ENCODE peak calls at places on chromosomes 13 and 19, in ten cellular contexts. G is fibroblast of pulmonary artery, R is AG09319, H is fibroblast of mammary gland, W is natural killer cell, F is epithelial cell of esophagus, K is astrocyte of the cerebellum, E is psoas muscle, Q is lung, P is chondrocyte. I is an unnamed sample.

GRCh38 chr13:58926858-58927257 is 1236.9 kb downstream of the DIAPH3 start:
- DNase-seq in F (no peak), H (no peak), P (no peak), W (no peak), E (no peak), K (no peak), R (no peak), G (no peak), Q (no peak), I (no peak)

GRCh38 chr13:61727714-61728275 is 312.1 kb upstream of the PCDH20 start:
- DNase-seq in P (no peak), K (peak), H (peak), E (no peak), Q (no peak), G (peak), W (no peak), R (no peak), F (peak), I (no peak)

GRCh38 chr13:113927661-113928581 is 46.0 kb downstream of the C13orf46 start:
- DNase-seq in P (peak), G (peak), Q (no peak), H (peak), F (peak), E (peak), W (peak), K (peak), R (peak), I (no peak)

GRCh38 chr13:99731747-99732146 is 230.5 kb downstream of the TM9SF2 start:
- DNase-seq in E (no peak), P (no peak), Q (no peak), R (no peak), W (no peak), F (no peak), K (no peak), H (no peak), G (no peak), I (no peak)

GRCh38 chr19:43694553-43694952 is 21.3 kb upstream of the IRGC start:
- DNase-seq in K (no peak), G (no peak), H (no peak), Q (no peak), W (no peak), E (no peak), F (no peak), R (no peak), P (no peak), I (no peak)

GRCh38 chr19:40266111-40266510 is 19.0 kb downstream of the AKT2 start:
- DNase-seq in H (no peak), K (no peak), F (no peak), W (no peak), G (no peak), P (no peak), E (peak), Q (no peak), R (no peak), I (no peak)

GRCh38 chr19:40594657-40595077 is 6.5 kb upstream of the LTBP4 start:
- DNase-seq in H (peak), G (no peak), Q (no peak), K (no peak), F (peak), E (no peak), R (no peak), W (no peak), P (no peak), I (no peak)

GRCh38 chr13:36555151-36555986 is 118.5 kb upstream of the SERTM1 start:
- DNase-seq in G (no peak), P (no peak), H (no peak), W (no peak), E (no peak), F (no peak), Q (no peak), R (no peak), K (no peak), I (no peak)

GRCh38 chr13:83449666-83450395 is 432.4 kb downstream of the SLITRK1 start:
- DNase-seq in E (no peak), Q (no peak), K (peak), G (peak), R (peak), H (peak), W (no peak), F (peak), P (no peak), I (no peak)

GRCh38 chr13:114024603-114025431 is 50.9 kb upstream of the C13orf46 start:
- DNase-seq in K (no peak), P (no peak), Q (no peak), E (no peak), R (no peak), W (no peak), F (no peak), H (no peak), G (no peak), I (peak)

GRCh38 chr19:19538077-19538764 is at the start of gene CILP2:
- DNase-seq in W (no peak), F (no peak), E (peak), K (no peak), P (no peak), H (no peak), R (no peak), Q (no peak), G (no peak), I (peak)

GRCh38 chr13:97109841-97110492 is 112.2 kb upstream of the MBNL2 start:
- DNase-seq in W (peak), G (peak), F (peak), K (peak), E (peak), H (peak), P (no peak), Q (peak), R (peak), I (peak)

GRCh38 chr13:59960683-59961082 is 203.0 kb downstream of the DIAPH3 start:
- DNase-seq in H (peak), K (no peak), R (no peak), F (no peak), Q (no peak), W (no peak), G (peak), P (no peak), E (no peak), I (no peak)

DNA sequence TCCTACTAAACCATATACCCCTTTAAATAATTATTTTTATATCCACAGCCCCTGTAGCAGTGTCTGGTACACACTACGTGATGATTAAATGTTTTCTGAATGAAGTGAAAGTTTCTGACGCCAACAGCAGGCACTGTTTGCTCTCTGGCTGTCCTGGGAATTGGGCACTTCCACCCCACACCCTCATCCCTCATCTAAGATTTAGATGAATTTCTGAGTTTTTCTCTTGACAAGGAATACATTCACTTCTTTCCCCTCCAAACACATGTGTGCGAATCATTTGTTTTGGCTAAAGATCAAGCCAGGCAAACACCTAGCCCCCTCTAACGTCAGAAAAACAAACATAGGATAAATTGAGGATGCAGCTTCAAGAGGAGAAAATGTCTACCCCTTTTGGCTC is 93.7 kb downstream of the NUFIP1 start:
- DNase-seq in W (no peak), F (no peak), K (no peak), E (no peak), P (no peak), G (no peak), Q (no peak), H (no peak), R (no peak), I (no peak)
- TF ChIP-seq CTCF in W (no peak), F (no peak), K (no peak), E (no peak), P (no peak), G (no peak), Q (no peak), H (no peak), R (no peak), I (no peak)

DNA sequence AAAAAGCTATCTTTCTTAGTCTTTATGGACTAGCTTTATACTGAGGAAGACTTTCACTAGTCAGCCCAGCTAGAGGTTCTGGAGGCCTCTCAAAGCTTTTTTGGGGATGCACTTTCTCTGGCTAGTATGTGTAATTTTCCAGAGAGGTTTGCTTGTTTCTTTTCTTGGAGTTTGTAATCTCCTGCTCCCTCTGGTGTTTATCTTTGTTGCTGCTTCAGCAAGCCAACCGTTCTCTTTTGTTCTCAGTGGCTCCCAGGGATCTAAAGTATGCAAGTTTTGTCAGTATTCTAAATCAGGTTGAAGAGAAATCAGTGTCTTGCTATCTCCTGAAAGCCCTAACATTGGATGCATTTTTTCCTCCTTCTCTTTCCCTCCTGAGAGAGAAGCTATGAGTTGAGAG is 121.1 kb upstream of the MYO16 start:
- DNase-seq in H (peak), W (no peak), E (no peak), F (peak), Q (no peak), P (no peak), K (peak), G (peak), R (no peak), I (no peak)
- TF ChIP-seq CTCF in H (peak), W (no peak), E (peak), F (peak), Q (peak), P (peak), K (peak), G (peak), R (peak), I (no peak)

GRCh38 chr19:33998302-33998701 is 174.0 kb upstream of the LSM14A start:
- DNase-seq in P (no peak), W (no peak), R (no peak), F (no peak), K (no peak), G (no peak), Q (no peak), E (no peak), H (no peak), I (no peak)

GRCh38 chr19:33997690-33998089 is 174.6 kb upstream of the LSM14A start:
- DNase-seq in G (no peak), E (no peak), W (no peak), K (no peak), P (no peak), H (no peak), R (no peak), Q (no peak), F (no peak), I (no peak)

DNA sequence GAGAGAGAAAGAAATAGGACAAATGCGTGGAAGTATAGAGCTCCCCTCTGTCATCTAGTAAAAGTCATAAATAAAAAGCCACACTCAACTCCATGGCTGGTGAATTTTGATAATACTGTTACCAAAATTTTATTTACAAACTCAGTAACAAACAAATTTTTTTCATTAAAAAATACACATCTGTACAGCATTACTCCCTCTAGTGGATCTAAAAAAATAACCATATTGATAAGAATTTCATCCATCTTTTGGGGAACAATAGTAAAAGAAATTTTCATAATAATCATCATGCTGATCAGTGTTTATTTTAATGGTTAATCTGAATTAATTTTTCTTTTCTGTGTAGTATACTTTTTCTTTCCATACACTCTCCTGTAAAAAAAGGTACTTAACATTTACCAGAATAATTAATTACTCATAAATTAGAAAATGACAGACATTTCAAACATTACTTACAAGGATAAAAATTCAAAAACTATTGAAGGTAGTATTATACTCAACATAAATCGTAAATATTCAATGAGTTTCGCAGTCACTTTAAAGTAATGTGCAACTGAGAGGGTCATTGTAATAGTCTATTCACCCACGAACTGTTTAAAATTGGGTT is 173.5 kb upstream of the LSM14A start:
- DNase-seq in P (no peak), W (no peak), R (no peak), F (peak), E (no peak), H (peak), G (peak), Q (no peak), K (no peak), I (no peak)
- TF ChIP-seq CTCF in P (peak), W (peak), R (peak), F (peak), E (peak), H (peak), G (peak), Q (peak), K (no peak), I (no peak)

GRCh38 chr13:79663420-79663819 is 182.5 kb downstream of the NDFIP2 start:
- DNase-seq in R (no peak), E (no peak), F (no peak), W (no peak), K (no peak), H (no peak), P (no peak), Q (no peak), G (no peak), I (no peak)

GRCh38 chr13:79660361-79660760 is 179.4 kb downstream of the NDFIP2 start:
- DNase-seq in G (no peak), P (no peak), Q (no peak), W (no peak), K (no peak), F (no peak), H (no peak), E (no peak), R (no peak), I (no peak)

GRCh38 chr13:79662882-79663281 is 181.9 kb downstream of the NDFIP2 start:
- DNase-seq in E (peak), G (no peak), R (no peak), H (no peak), P (no peak), F (no peak), K (no peak), W (no peak), Q (no peak), I (no peak)

GRCh38 chr13:79667771-79668170 is 186.8 kb downstream of the NDFIP2 start:
- DNase-seq in P (no peak), Q (no peak), G (no peak), F (no peak), H (no peak), W (no peak), K (no peak), R (no peak), E (no peak), I (no peak)

DNA sequence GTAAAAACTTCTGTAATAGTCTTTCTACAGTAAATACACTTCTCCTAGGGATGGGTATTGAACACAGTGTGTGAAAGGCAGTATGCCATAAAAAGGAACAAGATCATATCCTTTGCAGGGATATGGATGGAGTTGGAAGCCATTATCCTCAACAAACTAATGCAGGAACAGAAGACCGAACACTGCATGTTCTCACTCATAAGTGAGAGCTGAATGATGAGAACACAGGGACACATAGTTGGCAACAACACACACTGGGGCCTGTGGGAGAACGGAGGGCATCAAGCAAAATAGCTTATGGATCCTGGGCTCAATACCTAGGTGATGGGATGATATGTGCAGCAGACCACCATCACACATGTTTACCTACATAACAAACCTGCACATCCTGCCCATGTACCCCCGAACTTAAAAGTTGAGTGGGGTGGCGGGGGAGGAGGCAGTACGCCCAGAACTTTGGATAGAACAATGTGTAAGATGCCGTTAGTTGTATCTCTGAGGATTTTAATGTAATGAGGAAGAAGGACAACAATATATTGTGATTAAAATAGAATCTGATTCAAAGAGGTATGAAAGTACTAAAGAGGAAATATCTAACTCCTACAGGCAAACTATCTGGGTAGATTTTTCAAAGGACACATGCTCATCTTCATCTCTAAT is 183.2 kb downstream of the NDFIP2 start:
- DNase-seq in Q (no peak), F (no peak), G (no peak), R (no peak), E (no peak), W (no peak), H (no peak), K (no peak), P (no peak), I (no peak)
- TF ChIP-seq CTCF in Q (no peak), F (no peak), G (no peak), R (no peak), E (no peak), W (no peak), H (no peak), K (no peak), P (no peak), I (no peak)

I was measured in activated B cell treated with CpG ODN at 0.5 μM for 24 hours.